ENCODE peak calls at places on chromosomes 12 and 14, in four cellular contexts. I, V, Y and P are unnamed samples.
A peak's percentile ranks its signal among the peaks of the same experiment; 100 is the strongest.

GRCh38 chr12:98058838-98059237 is 456.6 kb upstream of the TMPO start:
- DNase-seq in I (no peak), V (no peak), Y (no peak), P (no peak)

GRCh38 chr12:121797937-121798801 is 4.7 kb upstream of the RHOF start:
- DNase-seq in Y (peak; percentile 77), I (no peak), V (no peak), P (peak; percentile 84)

GRCh38 chr12:80632835-80633234 is 74.6 kb upstream of the MYF6 start:
- DNase-seq in Y (no peak), I (peak; percentile 34), V (no peak), P (peak; percentile 58)

GRCh38 chr14:50363734-50364113 is 33.0 kb downstream of the CDKL1 start:
- DNase-seq in I (no peak), Y (no peak), V (no peak), P (no peak)

GRCh38 chr12:57545809-57546437 is 1.1 kb downstream of the DCTN2 start:
- DNase-seq in Y (no peak), I (no peak), V (no peak), P (no peak)

GRCh38 chr12:131340616-131341210 is 370.2 kb upstream of the SFSWAP start:
- DNase-seq in Y (no peak), V (no peak), I (no peak), P (no peak)

GRCh38 chr12:76123301-76124212 is 39.1 kb upstream of the NAP1L1 start:
- DNase-seq in V (no peak), Y (no peak), I (no peak), P (no peak)

GRCh38 chr12:49974231-49974675 is 1.5 kb downstream of the AQP6 start:
- DNase-seq in V (peak; percentile 40), Y (peak; percentile 67), I (peak; percentile 63), P (peak; percentile 77)

GRCh38 chr12:98373019-98373554 is 142.3 kb upstream of the TMPO start:
- DNase-seq in Y (no peak), V (peak; percentile 33), I (peak; percentile 41), P (no peak)

GRCh38 chr12:46815792-46816191 is 10.0 kb downstream of the SLC38A4 start:
- DNase-seq in Y (no peak), V (no peak), I (no peak), P (no peak)

GRCh38 chr12:32223941-32224340 is 117.3 kb downstream of the BICD1 start:
- DNase-seq in Y (no peak), I (no peak), V (no peak), P (no peak)

GRCh38 chr12:121465921-121466799 is 66.2 kb downstream of the RNF34 start:
- DNase-seq in I (peak; percentile 50), V (peak; percentile 33), Y (no peak), P (peak; percentile 60)

GRCh38 chr14:22551597-22551982 is 37.4 kb downstream of the DAD1 start:
- DNase-seq in I (no peak), V (no peak), Y (no peak), P (peak; percentile 36)

GRCh38 chr12:46351861-46352595 is 20.5 kb downstream of the SLC38A2 start:
- DNase-seq in V (no peak), I (no peak), Y (no peak), P (no peak)

GRCh38 chr14:69553221-69553620 is 21.4 kb downstream of the CCDC177 start:
- DNase-seq in I (no peak), V (no peak), Y (no peak), P (no peak)

GRCh38 chr12:121532503-121533390 is 48.1 kb downstream of the KDM2B start:
- DNase-seq in I (no peak), V (no peak), Y (no peak), P (no peak)

GRCh38 chr12:53097564-53098353 is at the start of gene IGFBP6:
- DNase-seq in Y (peak; percentile 77), I (peak; percentile 53), V (peak; percentile 36), P (peak; percentile 69)

GRCh38 chr12:71685961-71686657 is at the start of gene TMEM19:
- DNase-seq in V (peak; percentile 78), Y (peak; percentile 87), I (peak; percentile 84), P (peak; percentile 92)

GRCh38 chr12:131608740-131609665 is 101.9 kb upstream of the SFSWAP start:
- DNase-seq in I (peak; percentile 79), V (peak; percentile 79), Y (peak; percentile 79), P (peak; percentile 87)

GRCh38 chr12:88142610-88142991 is 494 bp downstream of the TMTC3 start:
- DNase-seq in I (peak; percentile 12), Y (no peak), V (no peak), P (peak; percentile 28)

GRCh38 chr14:91219505-91220389 is 24.8 kb downstream of the GPR68 start:
- DNase-seq in I (no peak), Y (no peak), V (no peak), P (no peak)

GRCh38 chr14:67644428-67644827 is 24.7 kb downstream of the ARG2 start:
- DNase-seq in I (no peak), V (no peak), Y (no peak), P (no peak)

GRCh38 chr12:42090899-42091298 is 53.8 kb downstream of the GXYLT1 start:
- DNase-seq in Y (no peak), I (no peak), V (no peak), P (no peak)

GRCh38 chr12:121812320-121812871 is 8.6 kb downstream of the SETD1B start:
- DNase-seq in V (peak; percentile 68), I (peak; percentile 77), Y (peak; percentile 71), P (peak; percentile 86)

GRCh38 chr14:80047761-80048160 is 163.5 kb downstream of the DIO2 start:
- DNase-seq in Y (no peak), V (no peak), I (no peak), P (no peak)

GRCh38 chr12:105492591-105492990 is 162.1 kb downstream of the C12orf75 start:
- DNase-seq in Y (no peak), I (no peak), V (no peak), P (no peak)

GRCh38 chr12:6235906-6236640 is 35.9 kb downstream of the CD9 start:
- DNase-seq in Y (no peak), V (no peak), I (no peak), P (no peak)

GRCh38 chr12:91877022-91877421 is 268.6 kb downstream of the BTG1 start:
- DNase-seq in Y (no peak), I (no peak), V (no peak), P (peak; percentile 19)

GRCh38 chr14:61472025-61472672 is 150.8 kb downstream of the PRKCH start:
- DNase-seq in V (no peak), I (no peak), Y (no peak), P (no peak)

GRCh38 chr12:83865431-83865830 is 1047.2 kb downstream of the SLC6A15 start:
- DNase-seq in Y (no peak), V (no peak), I (no peak), P (no peak)

GRCh38 chr12:2341871-2342270 is 289.1 kb downstream of the CACNA1C start:
- DNase-seq in Y (no peak), I (no peak), V (no peak), P (no peak)

GRCh38 chr14:51251486-51251885 is 11.4 kb downstream of the TMX1 start:
- DNase-seq in Y (no peak), I (no peak), V (no peak), P (no peak)

GRCh38 chr14:55975281-55975905 is 142.8 kb upstream of the PELI2 start:
- DNase-seq in Y (no peak), I (no peak), V (no peak), P (no peak)

GRCh38 chr12:124515981-124516380 is 51.4 kb downstream of the NCOR2 start:
- DNase-seq in I (no peak), V (no peak), Y (peak; percentile 27), P (no peak)
- TF ChIP-seq CTCF in I (no peak), V (no peak), Y (no peak), P (no peak)

GRCh38 chr14:20760950-20761349 is 7.3 kb upstream of the EDDM3B start:
- DNase-seq in Y (no peak), I (no peak), V (no peak), P (no peak)

GRCh38 chr14:20754308-20754707 is 8.6 kb downstream of the EDDM3A start:
- DNase-seq in I (no peak), V (no peak), Y (no peak), P (no peak)

GRCh38 chr14:20751963-20752562 is 6.4 kb downstream of the EDDM3A start:
- DNase-seq in I (no peak), V (no peak), Y (no peak), P (no peak)

GRCh38 chr14:20755037-20755436 is 9.3 kb downstream of the EDDM3A start:
- DNase-seq in I (no peak), Y (no peak), V (no peak), P (no peak)

GRCh38 chr14:20757963-20758362 is 10.2 kb upstream of the EDDM3B start:
- DNase-seq in V (no peak), Y (no peak), I (peak; percentile 47), P (no peak)
- TF ChIP-seq CTCF in V (peak; percentile 30), Y (no peak), I (peak; percentile 33), P (peak; percentile 35)

GRCh38 chr12:82378997-82379396 is 20.7 kb downstream of the METTL25 start:
- DNase-seq in Y (no peak), I (no peak), V (no peak), P (no peak)

DNA sequence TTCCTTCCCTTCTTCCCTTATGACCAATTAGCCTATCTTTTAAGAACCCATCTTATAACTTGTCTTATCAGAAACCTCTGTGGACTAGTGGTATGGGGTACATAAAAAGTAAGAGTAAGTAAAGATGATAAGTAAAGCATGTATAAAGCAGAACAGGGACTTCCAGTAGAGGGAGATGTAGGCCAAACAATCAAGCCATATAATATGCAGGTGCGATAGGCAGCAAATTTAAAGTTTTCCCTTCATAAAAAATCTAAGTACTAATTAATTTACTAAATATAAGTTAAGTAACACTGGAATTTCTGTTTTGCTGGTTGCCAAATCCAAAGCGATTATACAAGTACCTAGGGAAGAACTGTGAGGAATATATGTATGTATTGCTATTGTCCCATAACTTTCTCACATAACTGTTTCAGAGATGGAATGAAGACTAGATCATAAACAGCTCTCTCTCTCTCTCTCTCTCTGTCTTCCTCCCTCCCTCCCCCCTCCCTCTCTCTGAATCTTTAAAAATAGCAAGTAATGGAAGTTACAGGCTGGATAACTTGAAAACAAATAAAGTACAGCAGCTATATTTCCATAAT is 25.7 kb downstream of the METTL25 start:
- DNase-seq in V (no peak), Y (no peak), I (no peak), P (no peak)
- TF ChIP-seq CTCF in V (peak; percentile 66), Y (no peak), I (peak; percentile 20), P (peak; percentile 41)

GRCh38 chr12:112480931-112481330 is 62.2 kb downstream of the PTPN11 start:
- DNase-seq in V (no peak), Y (no peak), I (no peak), P (no peak)
- TF ChIP-seq CTCF in V (no peak), Y (no peak), I (no peak), P (no peak)

DNA sequence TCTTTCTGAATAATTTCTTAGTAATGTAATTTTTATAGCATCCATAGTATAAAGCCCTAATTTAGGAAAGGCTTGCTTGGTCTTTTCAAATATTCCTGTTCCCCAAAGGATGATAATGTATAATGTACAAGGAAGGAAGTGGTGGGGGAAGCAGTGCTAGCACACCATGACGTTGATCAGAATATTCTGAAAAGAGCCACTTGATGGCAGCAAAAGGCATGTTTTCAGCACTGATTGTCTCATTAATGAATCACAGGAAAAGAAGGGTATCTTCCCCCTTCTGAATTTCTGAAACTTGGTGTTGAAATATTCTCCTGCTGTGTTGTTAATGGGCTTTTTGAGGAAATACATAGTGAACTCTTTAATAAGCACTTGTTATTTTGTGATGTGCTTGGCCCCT is 121.9 kb downstream of the TMEM117 start:
- DNase-seq in Y (no peak), I (peak; percentile 41), V (peak; percentile 10), P (no peak)
- TF ChIP-seq CTCF in Y (no peak), I (no peak), V (peak; percentile 70), P (peak; percentile 44)